ENCODE peak calls at places on chromosomes 13 and 19, in five cellular contexts. V is kidney tubule cell; W is CD4-positive, alpha-beta memory T cell; G is GDM1; O is hepatic stellate cell. B is an unnamed sample.

GRCh38 chr19:4374451-4375163 is 25.7 kb downstream of the SH3GL1 start:
- DNase-seq in V (peak; percentile 92), W (no peak), G (no peak), O (peak; percentile 90), B (peak; percentile 83)

GRCh38 chr19:13062317-13062716 is 40.3 kb downstream of the LYL1 start:
- DNase-seq in V (no peak), W (no peak), G (no peak), O (no peak), B (no peak)

GRCh38 chr13:81714513-81714912 is 1373.6 kb upstream of the SPRY2 start:
- DNase-seq in V (peak; percentile 8), W (no peak), G (no peak), O (no peak), B (no peak)

GRCh38 chr19:39497850-39498261 is 891 bp upstream of the DLL3 start:
- DNase-seq in V (peak; percentile 21), W (no peak), G (no peak), O (no peak), B (peak; percentile 38)

GRCh38 chr19:4878491-4878968 is 11.1 kb upstream of the PLIN3 start:
- DNase-seq in V (no peak), W (no peak), G (no peak), O (no peak), B (peak; percentile 72)

GRCh38 chr19:366205-366783 is 21.7 kb upstream of the MIER2 start:
- DNase-seq in V (no peak), W (no peak), G (no peak), O (no peak), B (peak; percentile 9)

GRCh38 chr19:53909471-53910169 is 542 bp downstream of the CACNG7 start:
- DNase-seq in V (no peak), W (no peak), G (no peak), O (no peak), B (no peak)

GRCh38 chr13:91017031-91017668 is 330.3 kb upstream of the MIR17HG start:
- DNase-seq in V (peak; percentile 66), W (no peak), G (peak; percentile 28), O (peak; percentile 15), B (no peak)

GRCh38 chr13:114226699-114227323 is 7.9 kb upstream of the CDC16 start:
- DNase-seq in V (peak; percentile 81), W (peak; percentile 75), G (peak; percentile 76), O (peak; percentile 89), B (peak; percentile 75)

GRCh38 chr13:69389899-69390298 is 717.7 kb upstream of the ATXN8OS start:
- DNase-seq in V (no peak), W (no peak), G (no peak), O (no peak), B (no peak)

GRCh38 chr19:34096020-34096915 is 76.0 kb upstream of the LSM14A start:
- DNase-seq in V (peak; percentile 47), W (peak; percentile 42), G (no peak), O (peak; percentile 21), B (peak; percentile 27)

GRCh38 chr13:65911546-65912193 is 1318.5 kb downstream of the PCDH9 start:
- DNase-seq in V (no peak), W (no peak), G (no peak), O (no peak), B (no peak)

GRCh38 chr13:64154514-64154913 is 2738.9 kb upstream of the PCDH20 start:
- DNase-seq in V (no peak), W (no peak), G (no peak), O (no peak), B (no peak)

GRCh38 chr19:48906324-48906723 is 6.2 kb downstream of the NUCB1 start:
- DNase-seq in V (no peak), W (no peak), G (no peak), O (no peak), B (no peak)

GRCh38 chr13:73168993-73169401 is 110.2 kb downstream of the KLF5 start:
- DNase-seq in V (peak; percentile 66), W (no peak), G (no peak), O (no peak), B (no peak)

GRCh38 chr13:104837756-104838155 is 1697.7 kb downstream of the EFNB2 start:
- DNase-seq in V (peak; percentile 2), W (no peak), G (no peak), O (no peak), B (no peak)

GRCh38 chr13:106690779-106691178 is 122.8 kb upstream of the ARGLU1 start:
- DNase-seq in V (no peak), W (no peak), G (no peak), O (no peak), B (no peak)

GRCh38 chr13:59501004-59501403 is 662.7 kb downstream of the DIAPH3 start:
- DNase-seq in V (no peak), W (no peak), G (no peak), O (no peak), B (no peak)

GRCh38 chr19:47047931-47048399 is 459 bp downstream of the TMEM160 start:
- DNase-seq in V (peak; percentile 86), W (peak; percentile 63), G (peak; percentile 86), O (peak; percentile 100), B (peak; percentile 88)

B was measured in SJSA1.